ENCODE peak calls at places on chromosomes 5 and 9, in seven cellular contexts. O, I, Y, S, J, Q and D are unnamed samples.

GRCh38 chr5:144205141-144205551 is 34.5 kb downstream of the KCTD16 start:
- DNase-seq in I (no peak), J (no peak), S (no peak), O (no peak), Q (peak; percentile 44), Y (no peak), D (no peak)

GRCh38 chr5:138461343-138462125 is 3.7 kb upstream of the EGR1 start:
- DNase-seq in Q (peak; percentile 52), I (no peak), Y (no peak), O (peak; percentile 50), S (no peak), J (peak; percentile 87), D (no peak)

GRCh38 chr5:78268361-78268760 is 26.1 kb downstream of the AP3B1 start:
- DNase-seq in S (no peak), I (no peak), Y (no peak), O (no peak), Q (no peak), J (no peak), D (no peak)

GRCh38 chr9:97840521-97840920 is 12.5 kb upstream of the FOXE1 start:
- DNase-seq in S (no peak), Y (no peak), I (no peak), O (no peak), Q (no peak), J (peak; percentile 41), D (no peak)

GRCh38 chr5:22604711-22605110 is 248.4 kb downstream of the CDH12 start:
- DNase-seq in O (no peak), Q (no peak), Y (no peak), I (no peak), J (no peak), S (no peak), D (no peak)

GRCh38 chr9:126319651-126320050 is 7.0 kb upstream of the MVB12B start:
- DNase-seq in J (no peak), I (no peak), Y (no peak), Q (no peak), O (no peak), S (no peak), D (no peak)

GRCh38 chr5:176538505-176538806 is 1.3 kb upstream of the RNF44 start:
- DNase-seq in Q (no peak), Y (no peak), S (no peak), O (no peak), J (no peak), I (no peak), D (no peak)

GRCh38 chr5:59257488-59258400 is 635.8 kb downstream of the PDE4D start:
- DNase-seq in J (no peak), O (no peak), I (no peak), Q (no peak), S (no peak), Y (no peak), D (no peak)

GRCh38 chr5:111353035-111353434 is 128.9 kb downstream of the CAMK4 start:
- DNase-seq in I (no peak), Y (no peak), Q (peak; percentile 60), O (no peak), S (no peak), J (no peak), D (no peak)

GRCh38 chr5:169374761-169375160 is 73.8 kb upstream of the SLIT3 start:
- DNase-seq in J (peak; percentile 46), Q (no peak), Y (peak; percentile 35), O (no peak), S (no peak), I (no peak), D (no peak)

GRCh38 chr5:1808466-1808865 is 7.3 kb downstream of the NDUFS6 start:
- DNase-seq in I (no peak), Y (no peak), J (peak; percentile 93), S (no peak), O (no peak), Q (peak; percentile 25), D (no peak)

GRCh38 chr9:96566401-96567202 is 53.0 kb downstream of the CDC14B start:
- DNase-seq in S (peak; percentile 74), Q (peak; percentile 56), O (peak; percentile 81), Y (no peak), J (peak; percentile 51), I (peak; percentile 93), D (peak; percentile 24)

GRCh38 chr9:127763918-127764384 is 14.5 kb downstream of the SH2D3C start:
- DNase-seq in O (peak; percentile 85), J (no peak), S (no peak), Y (no peak), I (peak; percentile 60), Q (no peak), D (no peak)

GRCh38 chr5:83512051-83512745 is 40.7 kb downstream of the VCAN start:
- DNase-seq in J (no peak), Y (peak; percentile 53), I (no peak), Q (peak; percentile 43), O (no peak), S (no peak), D (no peak)

GRCh38 chr5:81972496-81972791 is 621 bp downstream of the ATG10 start:
- DNase-seq in Q (no peak), J (no peak), O (no peak), Y (no peak), S (no peak), I (no peak), D (no peak)

GRCh38 chr5:167684251-167684650 is 607.2 kb upstream of the WWC1 start:
- DNase-seq in S (no peak), Y (no peak), I (no peak), J (peak; percentile 44), Q (no peak), O (no peak), D (no peak)

GRCh38 chr9:88388886-88389617 is 808 bp downstream of the SPIN1 start:
- DNase-seq in O (peak; percentile 33), J (peak; percentile 71), Q (peak; percentile 65), I (peak; percentile 66), Y (no peak), S (peak; percentile 24), D (no peak)

GRCh38 chr5:62143268-62144229 is 162.5 kb upstream of the KIF2A start:
- DNase-seq in S (no peak), Y (no peak), I (no peak), O (no peak), Q (peak; percentile 57), J (peak; percentile 40), D (no peak)

DNA sequence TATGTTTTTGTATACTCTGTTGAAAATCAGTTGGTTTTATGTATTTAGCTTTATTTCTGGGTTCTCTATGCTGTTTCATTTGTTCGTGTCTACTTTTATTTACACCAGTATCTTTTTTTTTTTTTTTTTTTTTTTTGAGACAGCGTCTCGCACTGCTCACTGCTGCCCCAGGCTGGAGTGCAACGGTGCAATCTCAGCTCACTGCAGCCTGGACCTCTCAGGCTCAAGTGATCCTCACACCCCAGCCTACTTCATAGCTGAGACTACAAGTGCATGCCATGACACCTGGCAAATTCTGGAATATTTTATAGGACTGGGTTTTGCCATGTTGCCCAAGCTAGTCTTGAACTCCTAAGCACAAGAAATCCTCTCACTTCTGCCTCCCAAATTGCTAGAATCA is 869.4 kb upstream of the CDH6 start:
- DNase-seq in Y (no peak), J (no peak), Q (no peak), I (no peak), O (no peak), S (no peak), D (no peak)
- TF ChIP-seq CTCF in Y (no peak), J (no peak), Q (no peak), I (no peak), O (no peak), S (no peak), D (no peak)

GRCh38 chr9:133304158-133304470 is 29.1 kb upstream of the ABO start:
- DNase-seq in J (no peak), I (no peak), O (no peak), Q (no peak), Y (no peak), S (no peak), D (no peak)

GRCh38 chr9:133303266-133304157 is 28.5 kb upstream of the ABO start:
- DNase-seq in Q (no peak), O (no peak), I (no peak), J (no peak), S (no peak), Y (no peak), D (no peak)

GRCh38 chr9:133306242-133307194 is 29.5 kb downstream of the SURF6 start:
- DNase-seq in Q (no peak), I (no peak), J (no peak), S (no peak), Y (no peak), O (no peak), D (no peak)

GRCh38 chr9:133305731-133306130 is 30.3 kb downstream of the SURF6 start:
- DNase-seq in S (no peak), O (no peak), Y (no peak), J (no peak), I (no peak), Q (no peak), D (no peak)

GRCh38 chr9:133304477-133305377 is 29.7 kb upstream of the ABO start:
- DNase-seq in I (no peak), O (no peak), J (no peak), S (no peak), Q (no peak), Y (no peak), D (peak; percentile 43)
- H3K4me3 ChIP-seq in I (no peak overlapping the region), O (no peak overlapping the region), J (no peak overlapping the region), S (no peak overlapping the region), Q (no peak overlapping the region), Y (no peak overlapping the region), D (no peak overlapping the region)

GRCh38 chr5:159002201-159002600 is 97.5 kb downstream of the EBF1 start:
- DNase-seq in J (no peak), Q (no peak), Y (no peak), I (no peak), S (no peak), O (no peak), D (no peak)
- H3K27me3 ChIP-seq in J (no peaks in the 10 kb centered on the region), Q (no peaks in the 10 kb centered on the region), Y (no peaks in the 10 kb centered on the region), I (no peaks in the 10 kb centered on the region), S (no peaks in the 10 kb centered on the region), O (no peaks in the 10 kb centered on the region), D (no peaks in the 10 kb centered on the region)

DNA sequence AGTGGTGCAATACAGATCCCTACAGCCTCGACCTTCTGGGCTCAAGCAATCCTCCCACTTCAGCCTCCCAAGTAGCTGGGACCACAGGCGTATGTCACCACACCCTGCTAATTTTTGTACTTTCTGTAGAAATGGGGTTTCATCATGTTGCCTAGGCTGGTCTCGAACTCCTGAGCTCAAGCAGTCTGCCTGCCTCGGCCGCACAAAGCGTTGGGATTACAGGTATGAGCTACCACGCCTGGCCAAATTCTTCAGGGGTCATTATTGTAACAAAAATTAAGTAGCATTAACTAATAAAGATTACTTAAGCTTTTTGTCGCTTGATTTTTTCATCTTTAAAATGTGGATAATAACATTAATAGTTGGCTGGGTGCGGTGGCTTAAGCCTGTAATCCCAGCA is 195.3 kb upstream of the IER5L start:
- DNase-seq in S (no peak), O (no peak), Q (no peak), J (no peak), I (no peak), Y (no peak), D (no peak)
- TF ChIP-seq CTCF in S (no peak), O (no peak), Q (no peak), J (no peak), I (no peak), Y (no peak), D (no peak)